ENCODE peak calls at places on chromosomes 2 and 18, in seven cellular contexts. O is astrocyte; E is NK-92 treated with Interleukin-12 subunit alpha and Interleukin-12 subunit beta, amount 100 ng/mL, for 24 hours; R is foreskin fibroblast; Q is right lobe of liver; P is NCI-H1694; U is stimulated activated CD4-positive, alpha-beta T cell treated with anti-CD3 and anti-CD28 coated beads, Interleukin-2, amount 100 ng/mL, for 48 hours. Z is an unnamed sample.

GRCh38 chr2:105873721-105874120 is 129.0 kb downstream of the NCK2 start:
- DNase-seq in E (peak), Q (no peak), R (peak), P (no peak), U (peak), O (peak), Z (no peak)

GRCh38 chr2:219465659-219466561 is 31.3 kb downstream of the SPEG start:
- DNase-seq in O (no peak), R (no peak), Q (no peak), E (no peak), P (no peak), U (no peak), Z (no peak)

GRCh38 chr2:104976603-104977120 is 61.2 kb upstream of the MRPS9 start:
- DNase-seq in U (peak), E (no peak), P (no peak), O (no peak), R (no peak), Q (no peak), Z (no peak)

GRCh38 chr2:37457401-37457901 is 113.0 kb downstream of the QPCT start:
- DNase-seq in O (peak), R (no peak), E (no peak), P (no peak), U (no peak), Q (no peak), Z (no peak)

GRCh38 chr18:13103366-13103765 is 112.2 kb downstream of the CEP192 start:
- DNase-seq in U (no peak), E (no peak), O (no peak), Q (no peak), R (no peak), P (peak), Z (no peak)

GRCh38 chr2:189060096-189060642 is 86.0 kb downstream of the COL3A1 start:
- DNase-seq in O (no peak), R (no peak), U (no peak), E (no peak), Q (no peak), P (no peak), Z (no peak)

GRCh38 chr2:149715005-149715592 is 127.5 kb upstream of the MMADHC start:
- DNase-seq in U (no peak), R (peak), Q (no peak), P (peak), E (no peak), O (peak), Z (no peak)

GRCh38 chr2:216936954-216937357 is 77.1 kb upstream of the TNP1 start:
- DNase-seq in Q (no peak), O (no peak), R (no peak), E (no peak), P (no peak), U (no peak), Z (no peak)

GRCh38 chr2:121748202-121748601 is 7.2 kb upstream of the TSN start:
- DNase-seq in E (no peak), U (no peak), O (no peak), R (peak), Q (no peak), P (no peak), Z (no peak)

GRCh38 chr2:43198263-43198662 is 28.1 kb downstream of the ZFP36L2 start:
- DNase-seq in Q (no peak), U (no peak), P (no peak), O (no peak), R (no peak), E (no peak), Z (no peak)